ENCODE peak calls at places on chromosomes 3 and 15, in four cellular contexts. One of them, this sample, is unnamed.

GRCh38 chr3:43895573-43895972 is 204.8 kb downstream of the ABHD5 start:
- DNase-seq in HepG2: no peak
- DNase-seq in K562: no peak
- DNase-seq in GM12878: no peak
- DNase-seq in this sample: no peak

GRCh38 chr3:195148553-195148952 is 122.4 kb downstream of the XXYLT1 start:
- DNase-seq in HepG2: no peak
- DNase-seq in GM12878: no peak
- DNase-seq in K562: no peak
- DNase-seq in this sample: no peak

GRCh38 chr3:54951405-54951804 is 23.5 kb upstream of the LRTM1 start:
- DNase-seq in HepG2: peak
- DNase-seq in K562: peak
- DNase-seq in GM12878: no peak
- DNase-seq in this sample: peak

GRCh38 chr15:45314960-45315359 is 62.9 kb downstream of the SLC28A2 start:
- DNase-seq in HepG2: no peak
- DNase-seq in GM12878: no peak
- DNase-seq in K562: no peak
- DNase-seq in this sample: peak

GRCh38 chr3:50171540-50172301 is 16.6 kb downstream of the SEMA3F start:
- DNase-seq in K562: no peak
- DNase-seq in GM12878: no peak
- DNase-seq in HepG2: peak
- DNase-seq in this sample: no peak

GRCh38 chr3:43373588-43373935 is 87.2 kb downstream of the SNRK start:
- DNase-seq in K562: no peak
- DNase-seq in HepG2: no peak
- DNase-seq in GM12878: no peak
- DNase-seq in this sample: no peak

GRCh38 chr15:101060576-101061551 is 141.7 kb downstream of the LRRK1 start:
- DNase-seq in HepG2: no peak
- DNase-seq in GM12878: no peak
- DNase-seq in K562: no peak
- DNase-seq in this sample: no peak

GRCh38 chr3:99747915-99748314 is 69.7 kb upstream of the CMSS1 start:
- DNase-seq in K562: no peak
- DNase-seq in GM12878: no peak
- DNase-seq in HepG2: no peak
- DNase-seq in this sample: no peak

GRCh38 chr15:46166750-46167149 is 531.9 kb downstream of the SQOR start:
- DNase-seq in HepG2: no peak
- DNase-seq in GM12878: no peak
- DNase-seq in K562: no peak
- DNase-seq in this sample: no peak

GRCh38 chr3:38084969-38085942 is 46.2 kb downstream of the DLEC1 start:
- DNase-seq in K562: no peak
- DNase-seq in HepG2: no peak
- DNase-seq in GM12878: no peak
- DNase-seq in this sample: no peak

GRCh38 chr3:156643729-156644389 is 30.5 kb upstream of the TIPARP start:
- DNase-seq in K562: peak
- DNase-seq in HepG2: no peak
- DNase-seq in GM12878: peak
- DNase-seq in this sample: no peak

GRCh38 chr3:143536817-143537535 is 311.3 kb downstream of the SLC9A9 start:
- DNase-seq in GM12878: no peak
- DNase-seq in K562: no peak
- DNase-seq in HepG2: no peak
- DNase-seq in this sample: no peak

GRCh38 chr3:130081371-130081881 is at the start of gene ALG1L2:
- DNase-seq in GM12878: no peak
- DNase-seq in HepG2: no peak
- DNase-seq in K562: no peak
- DNase-seq in this sample: no peak

GRCh38 chr3:174776123-174776522 is 83.0 kb upstream of the NAALADL2 start:
- DNase-seq in GM12878: no peak
- DNase-seq in K562: no peak
- DNase-seq in HepG2: no peak
- DNase-seq in this sample: no peak

GRCh38 chr15:80635953-80636352 is 59.2 kb upstream of the ABHD17C start:
- DNase-seq in HepG2: no peak
- DNase-seq in GM12878: no peak
- DNase-seq in K562: no peak
- DNase-seq in this sample: no peak

GRCh38 chr3:11507719-11508118 is 136.0 kb downstream of the VGLL4 start:
- DNase-seq in K562: peak
- DNase-seq in GM12878: no peak
- DNase-seq in HepG2: no peak
- DNase-seq in this sample: no peak

GRCh38 chr3:116059421-116060096 is 385.7 kb downstream of the LSAMP start:
- DNase-seq in GM12878: no peak
- DNase-seq in K562: peak
- DNase-seq in HepG2: peak
- DNase-seq in this sample: peak

GRCh38 chr3:134370611-134371451 is 3.4 kb downstream of the AMOTL2 start:
- DNase-seq in HepG2: no peak
- DNase-seq in GM12878: no peak
- DNase-seq in K562: no peak
- DNase-seq in this sample: no peak

GRCh38 chr15:39578851-39579486 is 1.9 kb upstream of the THBS1 start:
- DNase-seq in K562: no peak
- DNase-seq in GM12878: no peak
- DNase-seq in HepG2: no peak
- DNase-seq in this sample: no peak

GRCh38 chr3:137035631-137036030 is 77.8 kb downstream of the IL20RB start:
- DNase-seq in GM12878: no peak
- DNase-seq in K562: peak
- DNase-seq in HepG2: peak
- DNase-seq in this sample: peak

GRCh38 chr3:49076627-49077026 is 17.2 kb downstream of the QRICH1 start:
- DNase-seq in HepG2: no peak
- DNase-seq in K562: no peak
- DNase-seq in GM12878: no peak
- DNase-seq in this sample: no peak

GRCh38 chr15:73959012-73959581 is 32.8 kb downstream of the LOXL1 start:
- DNase-seq in HepG2: no peak
- DNase-seq in K562: no peak
- DNase-seq in GM12878: no peak
- DNase-seq in this sample: no peak

GRCh38 chr3:29412117-29412516 is 131.2 kb downstream of the RBMS3 start:
- DNase-seq in GM12878: peak
- DNase-seq in HepG2: no peak
- DNase-seq in K562: no peak
- DNase-seq in this sample: no peak

GRCh38 chr15:100725121-100726069 is 123.0 kb downstream of the ASB7 start:
- DNase-seq in HepG2: no peak
- DNase-seq in K562: no peak
- DNase-seq in GM12878: no peak
- DNase-seq in this sample: no peak

GRCh38 chr3:132289311-132289710 is 27.9 kb upstream of the ACP3 start:
- DNase-seq in K562: no peak
- DNase-seq in GM12878: no peak
- DNase-seq in HepG2: no peak
- DNase-seq in this sample: no peak

GRCh38 chr3:29463306-29463705 is 182.4 kb downstream of the RBMS3 start:
- DNase-seq in K562: no peak
- DNase-seq in GM12878: no peak
- DNase-seq in HepG2: no peak
- DNase-seq in this sample: no peak

GRCh38 chr3:188421151-188421821 is 267.3 kb downstream of the LPP start:
- DNase-seq in HepG2: no peak
- DNase-seq in K562: no peak
- DNase-seq in GM12878: no peak
- DNase-seq in this sample: no peak

GRCh38 chr3:71805691-71806090 is 20.7 kb upstream of the PROK2 start:
- DNase-seq in HepG2: no peak
- DNase-seq in GM12878: no peak
- DNase-seq in K562: no peak
- DNase-seq in this sample: no peak

GRCh38 chr15:34358367-34358766 is 8.6 kb downstream of the LPCAT4 start:
- DNase-seq in K562: peak
- DNase-seq in HepG2: no peak
- DNase-seq in GM12878: no peak
- DNase-seq in this sample: no peak

GRCh38 chr3:99551520-99551919 is 86.9 kb upstream of the COL8A1 start:
- DNase-seq in HepG2: peak
- DNase-seq in K562: no peak
- DNase-seq in GM12878: no peak
- DNase-seq in this sample: no peak

GRCh38 chr3:101039285-101039684 is 46.1 kb upstream of the ABI3BP start:
- DNase-seq in K562: no peak
- DNase-seq in GM12878: no peak
- DNase-seq in HepG2: no peak
- DNase-seq in this sample: no peak
- TF ChIP-seq CREM in K562: no peak
- TF ChIP-seq CREM in GM12878: no peak
- TF ChIP-seq CREM in HepG2: no peak
- TF ChIP-seq CREM in this sample: no peak

DNA sequence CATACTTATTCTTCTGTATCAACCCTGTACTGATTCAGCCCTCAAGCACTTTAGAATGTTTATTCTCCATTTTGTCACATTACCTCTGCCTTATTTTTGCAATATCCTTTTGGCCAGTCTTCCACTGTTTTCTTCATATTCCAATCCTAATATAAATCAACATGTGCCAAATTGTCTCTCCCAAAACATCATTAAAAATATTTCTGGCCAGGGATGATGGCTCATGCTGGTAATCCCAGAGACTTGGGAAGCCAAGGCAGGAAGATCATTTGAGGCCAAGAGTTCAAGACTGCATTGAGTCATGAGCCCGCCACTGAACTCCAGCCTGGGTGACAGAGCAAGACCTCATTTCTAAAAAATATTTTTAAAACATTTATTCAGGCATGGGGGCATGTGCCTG is 641.4 kb upstream of the CBLB start:
- DNase-seq in K562: no peak
- DNase-seq in HepG2: no peak
- DNase-seq in GM12878: no peak
- DNase-seq in this sample: no peak
- TF ChIP-seq TCF7 in K562: no peak
- TF ChIP-seq TCF7 in HepG2: no peak
- TF ChIP-seq TCF7 in GM12878: no peak
- TF ChIP-seq TCF7 in this sample: no peak

DNA sequence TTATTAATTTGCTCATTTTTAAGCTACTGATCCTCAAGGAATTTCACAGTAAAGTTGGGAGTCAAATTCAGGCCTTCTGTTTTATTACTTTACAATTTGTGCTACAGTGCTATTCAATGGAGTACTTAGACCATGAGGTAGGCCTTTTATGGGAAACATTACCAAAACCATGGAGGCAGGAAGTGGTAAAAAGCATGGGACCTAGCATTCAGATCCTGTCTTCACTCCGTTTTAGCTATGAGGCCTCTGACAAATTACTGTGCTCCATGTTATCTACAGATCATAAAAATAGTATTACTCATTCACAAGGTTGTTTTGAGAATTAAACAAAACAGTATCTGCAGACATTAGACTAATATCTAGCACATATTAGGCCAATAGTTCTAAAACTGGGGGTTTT is 140.6 kb upstream of the SLITRK3 start:
- DNase-seq in K562: no peak
- DNase-seq in HepG2: no peak
- DNase-seq in GM12878: no peak
- DNase-seq in this sample: no peak
- TF ChIP-seq CREM in K562: no peak
- TF ChIP-seq CREM in HepG2: no peak
- TF ChIP-seq CREM in GM12878: no peak
- TF ChIP-seq CREM in this sample: no peak

DNA sequence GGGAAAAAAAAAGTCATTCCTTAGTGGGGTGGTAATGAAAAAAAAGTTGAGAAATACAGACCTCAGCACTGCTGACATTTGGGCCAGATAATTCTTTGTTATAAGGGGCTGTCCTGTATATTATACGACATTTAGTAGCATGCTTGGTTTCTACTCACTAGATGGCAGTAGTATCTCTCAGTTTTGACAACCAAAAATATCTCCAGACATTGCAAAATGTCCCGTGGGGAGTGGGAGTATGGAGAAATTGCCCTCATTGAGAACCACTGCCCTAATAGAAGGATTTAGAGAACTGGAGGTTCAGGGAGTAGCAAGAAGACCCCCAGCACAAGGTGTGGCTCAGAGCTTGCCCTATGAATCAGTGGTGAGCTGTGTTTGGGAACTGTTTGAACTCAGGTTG is 28.6 kb upstream of the TEX264 start:
- DNase-seq in GM12878: no peak
- DNase-seq in K562: no peak
- DNase-seq in HepG2: no peak
- DNase-seq in this sample: no peak
- TF ChIP-seq TCF7 in GM12878: no peak
- TF ChIP-seq TCF7 in K562: no peak
- TF ChIP-seq TCF7 in HepG2: no peak
- TF ChIP-seq TCF7 in this sample: no peak

GRCh38 chr15:70427531-70428120 is 329.9 kb upstream of the TLE3 start:
- DNase-seq in K562: no peak
- DNase-seq in HepG2: no peak
- DNase-seq in GM12878: no peak
- DNase-seq in this sample: no peak
- TF ChIP-seq CREM in K562: no peak
- TF ChIP-seq CREM in HepG2: no peak
- TF ChIP-seq CREM in GM12878: no peak
- TF ChIP-seq CREM in this sample: no peak

GRCh38 chr3:82085356-82085755 is 323.9 kb upstream of the GBE1 start:
- DNase-seq in GM12878: no peak
- DNase-seq in K562: no peak
- DNase-seq in HepG2: no peak
- DNase-seq in this sample: no peak

GRCh38 chr3:82082796-82083195 is 321.4 kb upstream of the GBE1 start:
- DNase-seq in GM12878: no peak
- DNase-seq in HepG2: no peak
- DNase-seq in K562: no peak
- DNase-seq in this sample: no peak

GRCh38 chr3:82088749-82089148 is 327.3 kb upstream of the GBE1 start:
- DNase-seq in GM12878: no peak
- DNase-seq in HepG2: no peak
- DNase-seq in K562: no peak
- DNase-seq in this sample: no peak

GRCh38 chr3:82085811-82086475 is 324.5 kb upstream of the GBE1 start:
- DNase-seq in K562: no peak
- DNase-seq in HepG2: no peak
- DNase-seq in GM12878: no peak
- DNase-seq in this sample: no peak

DNA sequence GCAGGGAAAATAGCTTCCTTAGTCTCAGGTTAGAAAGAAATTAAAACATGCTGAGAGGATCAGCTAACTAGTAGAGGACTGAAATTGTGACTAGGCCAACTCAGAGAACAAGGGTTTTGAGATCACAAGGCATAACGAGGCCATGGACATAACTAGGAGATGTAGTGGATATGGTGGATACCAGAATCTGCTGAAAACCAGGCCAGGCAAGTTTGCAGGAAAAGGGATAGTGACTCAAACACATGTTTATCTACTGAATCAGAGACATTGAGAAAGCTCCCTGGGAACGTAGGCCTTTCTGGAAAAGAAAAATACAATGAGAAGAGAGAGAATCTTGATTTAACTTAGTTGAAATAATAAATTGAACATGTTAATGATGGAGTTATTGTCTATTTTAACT is 326.5 kb upstream of the GBE1 start:
- DNase-seq in GM12878: no peak
- DNase-seq in K562: no peak
- DNase-seq in HepG2: peak
- DNase-seq in this sample: no peak
- TF ChIP-seq TCF7 in GM12878: no peak
- TF ChIP-seq TCF7 in K562: no peak
- TF ChIP-seq TCF7 in HepG2: no peak
- TF ChIP-seq TCF7 in this sample: no peak